ENCODE peak calls at places on chromosomes 11 and 22, in four cellular contexts. P is psoas muscle, U is astrocyte of the spinal cord, I is breast epithelium. X is an unnamed sample.

GRCh38 chr11:121687961-121688566 is 235.3 kb upstream of the SORL1-AS1 start:
- DNase-seq in P (no peak), U (peak; percentile 77), I (no peak), X (no peak)

GRCh38 chr22:37144180-37144554 is 5.5 kb downstream of the IL2RB start:
- DNase-seq in P (no peak), U (no peak), I (no peak), X (no peak)

GRCh38 chr22:27937453-27937852 is 18.4 kb upstream of the PITPNB start:
- DNase-seq in P (no peak), U (no peak), I (no peak), X (no peak)

GRCh38 chr11:123470862-123471261 is 40.8 kb downstream of the GRAMD1B start:
- DNase-seq in P (no peak), U (no peak), I (no peak), X (no peak)

GRCh38 chr22:48949375-48950149 is 878.1 kb downstream of the BRD1 start:
- DNase-seq in P (no peak), U (no peak), I (no peak), X (no peak)

GRCh38 chr22:44455151-44455962 is 42.7 kb downstream of the RTL6 start:
- DNase-seq in P (no peak), U (no peak), I (peak; percentile 24), X (no peak)

GRCh38 chr11:70481625-70482528 is 83.5 kb downstream of the CTTN start:
- DNase-seq in P (peak; percentile 90), U (peak; percentile 74), I (no peak), X (peak; percentile 16)

GRCh38 chr22:45996241-45997076 is 19.5 kb upstream of the WNT7B start:
- DNase-seq in P (peak; percentile 82), U (peak; percentile 65), I (no peak), X (peak; percentile 70)

GRCh38 chr22:20565761-20566160 is 58.4 kb downstream of the MED15 start:
- DNase-seq in P (peak; percentile 19), U (no peak), I (no peak), X (no peak)

GRCh38 chr11:133467686-133468085 is 64.6 kb downstream of the OPCML start:
- DNase-seq in P (no peak), U (no peak), I (no peak), X (no peak)

GRCh38 chr11:21625982-21626381 is 566.9 kb upstream of the ANO5 start:
- DNase-seq in P (no peak), U (no peak), I (no peak), X (no peak)

GRCh38 chr11:90204832-90205646 is 17.8 kb downstream of the CHORDC1 start:
- DNase-seq in P (no peak), U (peak; percentile 68), I (no peak), X (peak; percentile 67)

GRCh38 chr11:67644042-67644441 is 4.5 kb upstream of the TBX10 start:
- DNase-seq in P (no peak), U (no peak), I (no peak), X (no peak)

GRCh38 chr11:79087238-79087956 is 353.4 kb downstream of the TENM4 start:
- DNase-seq in P (no peak), U (peak; percentile 81), I (no peak), X (peak; percentile 85)

GRCh38 chr11:61472868-61473267 is 35.7 kb upstream of the LRRC10B start:
- DNase-seq in P (peak; percentile 70), U (peak; percentile 38), I (no peak), X (peak; percentile 80)

GRCh38 chr11:130165601-130166456 is 6.2 kb downstream of the ST14 start:
- DNase-seq in P (no peak), U (no peak), I (no peak), X (no peak)

GRCh38 chr11:109247071-109247470 is 174.9 kb upstream of the C11orf87 start:
- DNase-seq in P (no peak), U (peak; percentile 16), I (no peak), X (peak; percentile 12)

GRCh38 chr11:114180301-114181055 is 115.7 kb upstream of the NNMT start:
- DNase-seq in P (peak; percentile 75), U (no peak), I (peak; percentile 49), X (no peak)

GRCh38 chr11:11227686-11228085 is 125.4 kb downstream of the CSNK2A3 start:
- DNase-seq in P (no peak), U (no peak), I (no peak), X (no peak)

GRCh38 chr11:11231763-11232162 is 121.3 kb downstream of the CSNK2A3 start:
- DNase-seq in P (no peak), U (no peak), I (no peak), X (no peak)

GRCh38 chr11:11229691-11230090 is 123.4 kb downstream of the CSNK2A3 start:
- DNase-seq in P (no peak), U (no peak), I (no peak), X (no peak)

GRCh38 chr11:11230802-11231562 is 122.1 kb downstream of the CSNK2A3 start:
- DNase-seq in P (no peak), U (no peak), I (no peak), X (no peak)
- TF ChIP-seq CTCF in P (peak; percentile 18), U (peak; percentile 34), I (peak; percentile 10), X (no peak)

DNA sequence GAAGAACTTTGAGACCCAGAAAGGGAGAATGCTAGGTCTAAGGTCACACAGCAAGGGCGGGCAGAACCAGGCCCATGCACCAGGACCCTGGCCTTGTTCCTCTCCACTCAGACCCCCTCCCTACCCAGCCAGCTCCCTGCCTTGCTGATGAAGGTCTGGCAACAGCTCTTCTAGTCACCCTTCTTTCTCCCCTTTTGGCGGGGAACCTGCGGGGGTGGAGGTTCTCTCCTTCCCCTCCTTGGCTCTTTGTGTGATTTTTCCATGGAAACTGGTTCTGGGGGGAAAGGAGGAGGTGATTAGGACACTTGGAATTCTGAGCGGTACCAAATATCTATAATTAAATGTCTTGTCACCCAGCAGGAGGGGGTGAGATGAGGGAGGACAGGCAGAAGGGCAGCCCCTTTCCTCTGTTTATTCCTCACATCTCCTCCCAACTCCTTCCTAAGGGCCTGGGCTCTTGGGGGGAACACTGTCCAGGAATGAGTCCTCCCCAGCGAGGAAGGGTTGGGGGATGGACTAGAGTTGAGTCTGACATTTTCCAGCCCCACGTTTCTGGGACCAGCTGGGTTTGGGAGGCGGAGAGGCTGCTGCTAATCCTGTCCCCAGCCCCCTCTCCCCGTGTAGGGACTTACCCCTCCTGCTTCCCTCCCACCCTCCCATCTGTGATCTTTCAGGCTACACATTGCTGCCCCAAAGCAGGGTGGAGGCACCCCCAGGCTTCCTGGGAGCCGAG is 7.4 kb downstream of the ARHGEF17 start:
- DNase-seq in P (peak; percentile 29), U (no peak), I (no peak), X (no peak)
- H3K4me3 ChIP-seq in P (peak overlapping the region; percentile 22), U (no peak overlapping the region), I (peak overlapping the region; percentile 81), X (peak overlapping the region; percentile 87)

GRCh38 chr11:116215471-116216113 is 557.2 kb downstream of the BUD13 start:
- DNase-seq in P (no peak), U (no peak), I (no peak), X (no peak)
- TF ChIP-seq CTCF in P (no peak), U (peak; percentile 15), I (no peak), X (peak; percentile 4)

GRCh38 chr22:25449781-25450317 is 114.6 kb upstream of the GRK3 start:
- DNase-seq in P (no peak), U (no peak), I (no peak), X (peak; percentile 21)
- H3K4me3 ChIP-seq in P (peak overlapping the region; percentile 72), U (no peak overlapping the region), I (peak overlapping the region; percentile 37), X (no peak overlapping the region)

GRCh38 chr11:120457996-120458395 is 53.6 kb upstream of the GRIK4 start:
- DNase-seq in P (no peak), U (no peak), I (no peak), X (no peak)

GRCh38 chr11:120465921-120466534 is 45.5 kb upstream of the GRIK4 start:
- DNase-seq in P (no peak), U (no peak), I (no peak), X (no peak)

GRCh38 chr11:120467627-120468026 is 43.9 kb upstream of the GRIK4 start:
- DNase-seq in P (no peak), U (no peak), I (no peak), X (no peak)

GRCh38 chr11:120462825-120463224 is 48.7 kb upstream of the GRIK4 start:
- DNase-seq in P (no peak), U (no peak), I (no peak), X (no peak)
- TF ChIP-seq CTCF in P (no peak), U (no peak), I (no peak), X (no peak)

DNA sequence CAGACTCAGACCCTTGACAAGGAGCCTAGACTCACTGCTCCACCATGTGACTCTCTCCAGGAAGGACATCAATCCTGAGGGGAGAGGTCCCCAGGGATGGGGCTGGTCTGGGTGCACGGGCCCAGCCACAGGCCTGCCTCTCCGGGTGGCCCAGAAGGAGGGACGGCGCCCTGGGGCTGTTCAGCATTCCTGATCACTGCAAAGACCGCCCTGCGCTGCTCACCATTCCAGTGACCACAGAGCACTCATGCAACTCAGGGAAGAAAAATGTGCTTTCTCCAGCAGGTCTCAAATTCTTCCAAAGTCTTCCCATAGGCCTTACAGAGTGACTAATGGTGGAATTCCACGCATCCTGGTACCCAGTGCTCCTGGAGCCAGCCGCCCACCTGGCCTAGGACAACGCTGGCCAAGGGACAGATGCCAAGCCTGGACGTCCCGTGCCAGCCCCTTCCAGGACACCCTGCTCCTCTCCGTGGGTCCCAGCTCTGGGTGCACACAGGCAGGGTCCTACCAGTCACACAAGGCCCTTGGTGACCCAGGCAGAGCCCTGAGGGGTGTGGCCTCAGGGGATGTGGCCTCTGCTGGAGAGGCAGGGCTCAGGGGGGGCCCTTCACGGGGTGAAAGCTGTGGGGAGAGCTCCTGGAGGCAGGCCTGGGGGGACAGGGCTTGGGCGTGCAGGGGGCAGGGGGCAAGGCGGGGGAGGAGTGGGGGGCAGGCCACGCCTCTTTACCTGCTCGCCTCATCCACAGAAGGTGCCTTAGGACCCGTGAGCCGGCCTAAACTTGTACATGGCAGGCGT is 178.8 kb downstream of the IGLL1 start:
- DNase-seq in P (peak; percentile 39), U (peak; percentile 66), I (peak; percentile 53), X (peak; percentile 70)
- H3K4me3 ChIP-seq in P (no peak overlapping the region), U (no peak overlapping the region), I (peak overlapping the region; percentile 66), X (no peak overlapping the region)

DNA sequence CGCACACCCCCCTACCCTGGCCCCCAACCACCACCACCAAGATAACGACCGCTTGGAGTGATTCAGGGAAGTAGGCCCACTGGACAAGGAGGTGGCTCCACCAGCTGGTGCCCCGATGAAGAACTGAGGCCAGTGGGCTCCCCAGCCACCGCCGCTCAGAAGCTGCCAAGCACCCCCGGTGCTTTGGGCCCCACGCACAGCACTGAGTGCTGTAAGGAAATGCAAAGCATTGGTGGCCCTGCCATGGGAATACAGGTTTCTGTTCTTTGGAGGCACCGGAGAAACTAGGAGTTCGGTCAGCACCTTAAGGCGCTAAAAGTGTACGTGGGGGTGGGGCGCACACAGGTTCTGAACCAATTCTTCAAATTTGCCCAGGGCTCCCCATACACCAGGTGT is 664 bp upstream of the PRSS23 start:
- DNase-seq in P (no peak), U (no peak), I (no peak), X (no peak)
- TF ChIP-seq CTCF in P (no peak), U (peak; percentile 33), I (no peak), X (no peak)

DNA sequence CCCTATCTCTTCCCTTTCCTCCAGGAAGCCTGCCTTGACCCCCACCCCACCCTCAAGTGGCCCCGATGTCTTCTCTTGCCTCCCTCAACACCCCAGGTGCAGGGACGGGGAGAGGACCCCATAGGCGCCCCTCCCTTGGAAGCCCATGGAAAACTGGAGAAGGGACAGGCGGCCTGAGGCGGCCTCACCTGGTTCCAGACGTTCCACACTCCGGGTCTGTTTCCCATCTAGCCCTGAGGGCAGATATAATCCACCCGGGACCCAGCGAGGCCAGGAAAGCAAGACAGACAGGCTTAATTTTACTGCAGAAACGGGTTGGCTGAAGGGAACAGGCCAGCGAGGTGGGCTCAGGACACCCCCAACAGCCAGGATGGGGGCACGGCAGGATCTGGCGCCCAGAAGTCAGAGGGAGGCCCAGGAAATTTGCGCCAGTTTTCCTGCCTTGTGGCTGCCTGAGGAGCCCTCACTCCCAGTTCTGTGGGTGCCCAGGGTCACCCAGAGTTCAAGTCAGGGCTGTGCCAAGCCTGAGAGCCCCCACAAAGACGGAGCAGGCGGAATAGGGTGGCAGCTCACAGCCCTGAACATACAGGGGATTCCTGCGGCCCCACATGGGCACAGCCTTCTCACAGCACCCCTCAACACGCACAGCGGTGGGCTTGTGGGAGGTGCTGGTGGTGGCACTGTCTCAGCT is 3.0 kb upstream of the SIGIRR start:
- DNase-seq in P (no peak), U (no peak), I (no peak), X (no peak)
- H3K4me3 ChIP-seq in P (peak overlapping the region; percentile 64), U (no peak overlapping the region), I (peak overlapping the region; percentile 75), X (no peak overlapping the region)